ENCODE peak calls at places on chromosomes 3 and 15, in nine cellular contexts. One of them, this sample, is unnamed.

GRCh38 chr3:47716656-47717055 is 65.0 kb downstream of the SMARCC1 start:
- DNase-seq in dorsolateral prefrontal cortex: no peak
- DNase-seq in activated T-cell treated with anti-CD3 and anti-CD28 coated beads, Interleukin-2, amount 50 U/mL, for 4 hours: no peak
- DNase-seq in NCI-H748 treated with DMSO at 0.1 percent for 48 hours: no peak
- DNase-seq in NCI-H1092 treated with DMSO at 0.1 percent for 48 hours: no peak
- DNase-seq in Panc1: no peak
- DNase-seq in GM13976: no peak
- DNase-seq in neural progenitor cell: no peak
- DNase-seq in NCI-H460: no peak
- DNase-seq in this sample: no peak

GRCh38 chr3:188635258-188636038 is 481.5 kb downstream of the LPP start:
- DNase-seq in dorsolateral prefrontal cortex: no peak
- DNase-seq in activated T-cell treated with anti-CD3 and anti-CD28 coated beads, Interleukin-2, amount 50 U/mL, for 4 hours: no peak
- DNase-seq in NCI-H748 treated with DMSO at 0.1 percent for 48 hours: no peak
- DNase-seq in NCI-H1092 treated with DMSO at 0.1 percent for 48 hours: no peak
- DNase-seq in Panc1: no peak
- DNase-seq in GM13976: no peak
- DNase-seq in neural progenitor cell: no peak
- DNase-seq in NCI-H460: no peak
- DNase-seq in this sample: peak

GRCh38 chr3:140686128-140686527 is 8.3 kb downstream of the TRIM42 start:
- DNase-seq in dorsolateral prefrontal cortex: no peak
- DNase-seq in activated T-cell treated with anti-CD3 and anti-CD28 coated beads, Interleukin-2, amount 50 U/mL, for 4 hours: no peak
- DNase-seq in NCI-H748 treated with DMSO at 0.1 percent for 48 hours: no peak
- DNase-seq in NCI-H1092 treated with DMSO at 0.1 percent for 48 hours: no peak
- DNase-seq in Panc1: no peak
- DNase-seq in GM13976: no peak
- DNase-seq in neural progenitor cell: no peak
- DNase-seq in NCI-H460: no peak
- DNase-seq in this sample: no peak

GRCh38 chr3:139657936-139658335 is 19.8 kb downstream of the NMNAT3 start:
- DNase-seq in dorsolateral prefrontal cortex: no peak
- DNase-seq in activated T-cell treated with anti-CD3 and anti-CD28 coated beads, Interleukin-2, amount 50 U/mL, for 4 hours: no peak
- DNase-seq in NCI-H748 treated with DMSO at 0.1 percent for 48 hours: no peak
- DNase-seq in NCI-H1092 treated with DMSO at 0.1 percent for 48 hours: no peak
- DNase-seq in Panc1: no peak
- DNase-seq in GM13976: no peak
- DNase-seq in neural progenitor cell: no peak
- DNase-seq in NCI-H460: no peak
- DNase-seq in this sample: no peak

GRCh38 chr3:15708882-15709677 is 88.7 kb downstream of the ANKRD28 start:
- DNase-seq in dorsolateral prefrontal cortex: no peak
- DNase-seq in activated T-cell treated with anti-CD3 and anti-CD28 coated beads, Interleukin-2, amount 50 U/mL, for 4 hours: no peak
- DNase-seq in NCI-H748 treated with DMSO at 0.1 percent for 48 hours: no peak
- DNase-seq in NCI-H1092 treated with DMSO at 0.1 percent for 48 hours: no peak
- DNase-seq in Panc1: no peak
- DNase-seq in GM13976: no peak
- DNase-seq in neural progenitor cell: no peak
- DNase-seq in NCI-H460: no peak
- DNase-seq in this sample: no peak

GRCh38 chr15:40789119-40789518 is 17.8 kb upstream of the ZFYVE19 start:
- DNase-seq in dorsolateral prefrontal cortex: no peak
- DNase-seq in activated T-cell treated with anti-CD3 and anti-CD28 coated beads, Interleukin-2, amount 50 U/mL, for 4 hours: no peak
- DNase-seq in NCI-H748 treated with DMSO at 0.1 percent for 48 hours: no peak
- DNase-seq in NCI-H1092 treated with DMSO at 0.1 percent for 48 hours: no peak
- DNase-seq in Panc1: no peak
- DNase-seq in GM13976: no peak
- DNase-seq in neural progenitor cell: no peak
- DNase-seq in NCI-H460: no peak
- DNase-seq in this sample: no peak

GRCh38 chr3:69282191-69282590 is 103.7 kb downstream of the FRMD4B start:
- DNase-seq in dorsolateral prefrontal cortex: peak
- DNase-seq in activated T-cell treated with anti-CD3 and anti-CD28 coated beads, Interleukin-2, amount 50 U/mL, for 4 hours: peak
- DNase-seq in NCI-H748 treated with DMSO at 0.1 percent for 48 hours: no peak
- DNase-seq in NCI-H1092 treated with DMSO at 0.1 percent for 48 hours: no peak
- DNase-seq in Panc1: no peak
- DNase-seq in GM13976: peak
- DNase-seq in neural progenitor cell: no peak
- DNase-seq in NCI-H460: no peak
- DNase-seq in this sample: no peak

GRCh38 chr3:96991812-96992211 is 177.4 kb downstream of the EPHA6 start:
- DNase-seq in dorsolateral prefrontal cortex: no peak
- DNase-seq in activated T-cell treated with anti-CD3 and anti-CD28 coated beads, Interleukin-2, amount 50 U/mL, for 4 hours: no peak
- DNase-seq in NCI-H748 treated with DMSO at 0.1 percent for 48 hours: no peak
- DNase-seq in NCI-H1092 treated with DMSO at 0.1 percent for 48 hours: no peak
- DNase-seq in Panc1: no peak
- DNase-seq in GM13976: no peak
- DNase-seq in neural progenitor cell: no peak
- DNase-seq in NCI-H460: no peak
- DNase-seq in this sample: no peak

GRCh38 chr15:75554717-75555116 is 24.4 kb downstream of the PTPN9 start:
- DNase-seq in dorsolateral prefrontal cortex: no peak
- DNase-seq in activated T-cell treated with anti-CD3 and anti-CD28 coated beads, Interleukin-2, amount 50 U/mL, for 4 hours: no peak
- DNase-seq in NCI-H748 treated with DMSO at 0.1 percent for 48 hours: no peak
- DNase-seq in NCI-H1092 treated with DMSO at 0.1 percent for 48 hours: no peak
- DNase-seq in Panc1: no peak
- DNase-seq in GM13976: no peak
- DNase-seq in neural progenitor cell: peak
- DNase-seq in NCI-H460: no peak
- DNase-seq in this sample: no peak

GRCh38 chr15:37819191-37819590 is 115.2 kb upstream of the TMCO5A start:
- DNase-seq in dorsolateral prefrontal cortex: no peak
- DNase-seq in activated T-cell treated with anti-CD3 and anti-CD28 coated beads, Interleukin-2, amount 50 U/mL, for 4 hours: no peak
- DNase-seq in NCI-H748 treated with DMSO at 0.1 percent for 48 hours: no peak
- DNase-seq in NCI-H1092 treated with DMSO at 0.1 percent for 48 hours: no peak
- DNase-seq in Panc1: no peak
- DNase-seq in GM13976: no peak
- DNase-seq in neural progenitor cell: no peak
- DNase-seq in NCI-H460: no peak
- DNase-seq in this sample: no peak

GRCh38 chr3:23712656-23713559 is 92.8 kb upstream of the UBE2E1 start:
- DNase-seq in dorsolateral prefrontal cortex: peak
- DNase-seq in activated T-cell treated with anti-CD3 and anti-CD28 coated beads, Interleukin-2, amount 50 U/mL, for 4 hours: no peak
- DNase-seq in NCI-H748 treated with DMSO at 0.1 percent for 48 hours: peak
- DNase-seq in NCI-H1092 treated with DMSO at 0.1 percent for 48 hours: peak
- DNase-seq in Panc1: no peak
- DNase-seq in GM13976: no peak
- DNase-seq in neural progenitor cell: peak
- DNase-seq in NCI-H460: no peak
- DNase-seq in this sample: no peak

GRCh38 chr15:85356276-85356675 is 24.1 kb upstream of the AKAP13 start:
- DNase-seq in dorsolateral prefrontal cortex: no peak
- DNase-seq in activated T-cell treated with anti-CD3 and anti-CD28 coated beads, Interleukin-2, amount 50 U/mL, for 4 hours: no peak
- DNase-seq in NCI-H748 treated with DMSO at 0.1 percent for 48 hours: no peak
- DNase-seq in NCI-H1092 treated with DMSO at 0.1 percent for 48 hours: no peak
- DNase-seq in Panc1: no peak
- DNase-seq in GM13976: no peak
- DNase-seq in neural progenitor cell: no peak
- DNase-seq in NCI-H460: no peak
- DNase-seq in this sample: no peak

GRCh38 chr3:178396318-178396717 is 139.9 kb upstream of the KCNMB2 start:
- DNase-seq in dorsolateral prefrontal cortex: no peak
- DNase-seq in activated T-cell treated with anti-CD3 and anti-CD28 coated beads, Interleukin-2, amount 50 U/mL, for 4 hours: no peak
- DNase-seq in NCI-H748 treated with DMSO at 0.1 percent for 48 hours: no peak
- DNase-seq in NCI-H1092 treated with DMSO at 0.1 percent for 48 hours: no peak
- DNase-seq in Panc1: no peak
- DNase-seq in GM13976: no peak
- DNase-seq in neural progenitor cell: no peak
- DNase-seq in NCI-H460: no peak
- DNase-seq in this sample: no peak

GRCh38 chr3:112017081-112017480 is 17.5 kb upstream of the TMPRSS7 start:
- DNase-seq in dorsolateral prefrontal cortex: no peak
- DNase-seq in activated T-cell treated with anti-CD3 and anti-CD28 coated beads, Interleukin-2, amount 50 U/mL, for 4 hours: no peak
- DNase-seq in NCI-H748 treated with DMSO at 0.1 percent for 48 hours: no peak
- DNase-seq in NCI-H1092 treated with DMSO at 0.1 percent for 48 hours: no peak
- DNase-seq in Panc1: no peak
- DNase-seq in GM13976: no peak
- DNase-seq in neural progenitor cell: no peak
- DNase-seq in NCI-H460: no peak
- DNase-seq in this sample: no peak

This sample was measured in NCI-H345.